ENCODE peak calls at places on chromosomes 3 and 15, in five cellular contexts. One of them, this sample, is unnamed.

GRCh38 chr3:139916271-139916670 is 18.7 kb upstream of the CLSTN2 start:
- DNase-seq in adrenal gland: no peak
- DNase-seq in kidney epithelial cell: no peak
- DNase-seq in body of pancreas: no peak
- DNase-seq in fibroblast of lung: no peak
- DNase-seq in this sample: no peak

GRCh38 chr15:84982301-84982920 is 755 bp downstream of the PDE8A start:
- DNase-seq in adrenal gland: peak
- DNase-seq in kidney epithelial cell: no peak
- DNase-seq in body of pancreas: peak
- DNase-seq in fibroblast of lung: peak
- DNase-seq in this sample: no peak

GRCh38 chr15:34783986-34784385 is 11.4 kb downstream of the ACTC1 start:
- DNase-seq in adrenal gland: no peak
- DNase-seq in kidney epithelial cell: no peak
- DNase-seq in body of pancreas: no peak
- DNase-seq in fibroblast of lung: no peak
- DNase-seq in this sample: no peak

GRCh38 chr15:40150163-40150925 is 10.5 kb upstream of the BUB1B start:
- DNase-seq in adrenal gland: no peak
- DNase-seq in kidney epithelial cell: peak
- DNase-seq in body of pancreas: peak
- DNase-seq in fibroblast of lung: peak
- DNase-seq in this sample: peak

GRCh38 chr3:175664911-175665310 is 805.8 kb downstream of the NAALADL2 start:
- DNase-seq in adrenal gland: no peak
- DNase-seq in kidney epithelial cell: no peak
- DNase-seq in body of pancreas: no peak
- DNase-seq in fibroblast of lung: no peak
- DNase-seq in this sample: no peak

GRCh38 chr3:25441234-25441856 is 13.3 kb downstream of the RARB start:
- DNase-seq in adrenal gland: no peak
- DNase-seq in kidney epithelial cell: no peak
- DNase-seq in body of pancreas: no peak
- DNase-seq in fibroblast of lung: no peak
- DNase-seq in this sample: no peak

GRCh38 chr3:4741404-4742307 is 237.6 kb upstream of the BHLHE40 start:
- DNase-seq in adrenal gland: peak
- DNase-seq in kidney epithelial cell: peak
- DNase-seq in body of pancreas: peak
- DNase-seq in fibroblast of lung: peak
- DNase-seq in this sample: peak

GRCh38 chr15:37979597-37979996 is 45.2 kb downstream of the TMCO5A start:
- DNase-seq in adrenal gland: no peak
- DNase-seq in kidney epithelial cell: no peak
- DNase-seq in body of pancreas: no peak
- DNase-seq in fibroblast of lung: no peak
- DNase-seq in this sample: no peak

GRCh38 chr3:139935866-139936817 is 1.2 kb downstream of the CLSTN2 start:
- DNase-seq in adrenal gland: peak
- DNase-seq in kidney epithelial cell: no peak
- DNase-seq in body of pancreas: peak
- DNase-seq in fibroblast of lung: peak
- DNase-seq in this sample: peak

GRCh38 chr3:196639517-196640500 is at the start of gene NRROS:
- DNase-seq in adrenal gland: peak
- DNase-seq in kidney epithelial cell: no peak
- DNase-seq in body of pancreas: peak
- DNase-seq in fibroblast of lung: peak
- DNase-seq in this sample: peak

GRCh38 chr3:141876891-141877561 is 583 bp downstream of the ATP1B3 start:
- DNase-seq in adrenal gland: peak
- DNase-seq in kidney epithelial cell: no peak
- DNase-seq in body of pancreas: peak
- DNase-seq in fibroblast of lung: peak
- DNase-seq in this sample: peak

GRCh38 chr3:38574411-38575278 is 74.8 kb downstream of the SCN5A start:
- DNase-seq in adrenal gland: peak
- DNase-seq in kidney epithelial cell: no peak
- DNase-seq in body of pancreas: no peak
- DNase-seq in fibroblast of lung: no peak
- DNase-seq in this sample: no peak

GRCh38 chr3:13452490-13453335 is 27.4 kb upstream of the HDAC11 start:
- DNase-seq in adrenal gland: peak
- DNase-seq in kidney epithelial cell: no peak
- DNase-seq in body of pancreas: peak
- DNase-seq in fibroblast of lung: peak
- DNase-seq in this sample: peak
- H3K4me3 ChIP-seq in adrenal gland: no peak
- H3K4me3 ChIP-seq in kidney epithelial cell: no peak
- H3K4me3 ChIP-seq in body of pancreas: no peak
- H3K4me3 ChIP-seq in fibroblast of lung: no peak
- H3K4me3 ChIP-seq in this sample: no peak

DNA sequence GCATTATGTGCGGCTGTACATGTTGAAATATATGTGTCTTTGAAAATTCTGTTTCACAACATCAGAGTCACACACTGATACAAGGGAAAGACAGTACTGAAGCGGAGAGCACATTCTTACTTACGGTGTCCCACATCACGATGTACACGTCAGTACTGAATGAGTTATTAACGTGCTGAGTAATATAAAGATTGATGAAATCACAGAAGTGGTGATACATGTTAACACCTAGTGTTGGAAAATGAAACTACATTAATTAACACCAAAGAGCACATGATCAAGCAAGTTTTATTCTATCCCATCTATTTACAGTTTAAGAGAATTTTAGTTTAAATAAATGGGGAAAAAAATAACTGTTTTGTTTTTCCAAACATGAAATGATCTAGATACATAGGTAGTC is 15.6 kb downstream of the EOGT start:
- DNase-seq in adrenal gland: no peak
- DNase-seq in kidney epithelial cell: no peak
- DNase-seq in body of pancreas: no peak
- DNase-seq in fibroblast of lung: no peak
- DNase-seq in this sample: no peak
- TF ChIP-seq CTCF in adrenal gland: no peak
- TF ChIP-seq CTCF in kidney epithelial cell: no peak
- TF ChIP-seq CTCF in body of pancreas: no peak
- TF ChIP-seq CTCF in fibroblast of lung: no peak
- TF ChIP-seq CTCF in this sample: no peak

GRCh38 chr3:71983694-71984093 is 198.7 kb upstream of the PROK2 start:
- DNase-seq in adrenal gland: no peak
- DNase-seq in kidney epithelial cell: no peak
- DNase-seq in body of pancreas: no peak
- DNase-seq in fibroblast of lung: no peak
- DNase-seq in this sample: no peak

GRCh38 chr3:71989165-71989564 is 204.2 kb upstream of the PROK2 start:
- DNase-seq in adrenal gland: no peak
- DNase-seq in kidney epithelial cell: no peak
- DNase-seq in body of pancreas: no peak
- DNase-seq in fibroblast of lung: peak
- DNase-seq in this sample: peak

GRCh38 chr3:71987828-71988227 is 202.9 kb upstream of the PROK2 start:
- DNase-seq in adrenal gland: no peak
- DNase-seq in kidney epithelial cell: no peak
- DNase-seq in body of pancreas: no peak
- DNase-seq in fibroblast of lung: peak
- DNase-seq in this sample: peak

GRCh38 chr3:71987089-71987735 is 202.3 kb upstream of the PROK2 start:
- DNase-seq in adrenal gland: no peak
- DNase-seq in kidney epithelial cell: no peak
- DNase-seq in body of pancreas: no peak
- DNase-seq in fibroblast of lung: peak
- DNase-seq in this sample: peak

GRCh38 chr3:71984843-71985594 is 200.1 kb upstream of the PROK2 start:
- DNase-seq in adrenal gland: no peak
- DNase-seq in kidney epithelial cell: no peak
- DNase-seq in body of pancreas: no peak
- DNase-seq in fibroblast of lung: no peak
- DNase-seq in this sample: no peak
- H3K4me3 ChIP-seq in adrenal gland: no peak
- H3K4me3 ChIP-seq in kidney epithelial cell: no peak
- H3K4me3 ChIP-seq in body of pancreas: no peak
- H3K4me3 ChIP-seq in fibroblast of lung: no peak
- H3K4me3 ChIP-seq in this sample: no peak

DNA sequence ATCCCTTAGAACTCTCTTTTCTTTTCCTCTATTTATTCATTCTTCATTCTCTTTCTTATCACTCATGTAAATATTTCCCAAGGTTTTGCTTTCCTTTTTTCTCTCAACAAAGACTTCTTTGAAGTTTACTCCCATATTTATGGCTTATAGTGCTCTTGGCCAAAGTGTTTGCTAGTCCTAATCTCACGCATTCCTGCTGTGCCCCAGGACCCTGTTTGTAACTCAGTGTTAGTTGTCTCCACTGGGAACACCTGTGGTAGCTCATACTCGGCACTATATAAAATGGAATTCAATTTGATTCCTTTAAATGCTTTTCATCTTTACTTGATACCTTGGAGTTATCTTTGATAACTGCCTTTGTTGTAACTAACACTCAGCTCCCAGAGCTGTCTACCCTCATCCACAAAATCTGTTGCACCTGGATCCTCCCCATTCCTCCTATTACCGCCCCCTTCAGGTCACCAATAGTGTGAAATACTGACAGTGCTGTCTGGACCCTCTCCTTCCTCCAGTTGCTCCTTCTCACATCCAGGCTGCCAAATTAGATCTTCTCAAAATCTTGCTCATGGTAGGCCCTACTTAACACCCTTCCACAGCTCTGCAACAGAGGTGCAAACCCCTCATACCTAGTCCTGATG is 76.8 kb downstream of the TIGIT start:
- DNase-seq in adrenal gland: no peak
- DNase-seq in kidney epithelial cell: no peak
- DNase-seq in body of pancreas: no peak
- DNase-seq in fibroblast of lung: no peak
- DNase-seq in this sample: no peak
- TF ChIP-seq CTCF in adrenal gland: no peak
- TF ChIP-seq CTCF in kidney epithelial cell: peak
- TF ChIP-seq CTCF in body of pancreas: no peak
- TF ChIP-seq CTCF in fibroblast of lung: no peak
- TF ChIP-seq CTCF in this sample: peak

DNA sequence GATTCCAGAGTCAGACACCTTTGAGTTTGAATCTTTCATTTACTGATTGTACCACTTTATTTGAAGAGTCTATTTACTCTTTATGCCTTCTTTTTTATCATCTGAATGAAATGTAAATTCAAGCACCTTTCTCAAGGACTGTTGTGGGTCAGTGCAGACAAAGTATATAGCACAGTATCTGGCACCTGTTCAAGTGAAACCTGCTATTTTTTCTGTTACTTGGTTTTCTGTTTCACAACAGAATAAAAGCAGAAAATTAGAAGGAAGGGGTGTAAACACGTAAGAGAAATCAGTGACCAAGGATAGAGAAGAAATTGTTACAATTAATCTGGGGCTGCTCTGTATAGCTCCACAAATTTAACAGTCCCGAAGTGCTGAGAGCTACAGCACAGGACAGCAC is 357.4 kb downstream of the RSL24D1 start:
- DNase-seq in adrenal gland: no peak
- DNase-seq in kidney epithelial cell: no peak
- DNase-seq in body of pancreas: no peak
- DNase-seq in fibroblast of lung: no peak
- DNase-seq in this sample: no peak
- H3K4me3 ChIP-seq in adrenal gland: no peak
- H3K4me3 ChIP-seq in kidney epithelial cell: no peak
- H3K4me3 ChIP-seq in body of pancreas: no peak
- H3K4me3 ChIP-seq in fibroblast of lung: no peak
- H3K4me3 ChIP-seq in this sample: no peak

DNA sequence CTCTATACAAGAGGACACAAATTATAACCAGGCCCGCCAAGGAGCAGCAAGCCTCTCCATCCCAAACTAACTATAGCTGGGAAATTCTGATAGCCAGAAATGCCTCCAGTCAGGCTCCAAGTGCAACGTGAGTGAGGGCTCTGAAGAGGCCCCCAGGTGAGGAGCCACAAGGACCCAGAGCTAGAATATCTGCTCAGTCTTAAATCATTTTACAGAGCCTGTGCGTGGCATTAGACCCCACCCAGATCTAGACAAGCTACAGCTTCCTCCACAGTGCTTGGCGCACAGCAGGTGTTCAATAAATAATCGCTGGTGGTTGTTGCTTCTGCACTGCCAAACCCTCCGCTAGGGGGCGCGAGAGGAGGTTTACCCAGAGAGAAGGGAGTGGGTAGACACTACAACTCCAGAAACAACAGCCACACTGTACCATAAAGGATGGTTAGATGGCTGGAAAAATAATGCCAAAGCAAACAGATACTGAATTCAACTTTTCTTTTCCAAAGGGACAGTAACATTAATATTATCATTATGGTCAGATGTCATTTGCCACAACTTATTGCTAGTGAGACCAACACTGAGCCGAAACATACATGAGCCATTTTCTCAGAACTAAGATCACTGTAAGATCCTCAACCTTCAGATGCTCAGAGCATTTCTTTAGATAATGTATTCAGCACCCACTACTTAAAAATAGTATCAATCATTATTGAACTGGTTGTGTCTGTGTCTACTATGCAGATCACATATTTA is 44.5 kb downstream of the ZIC4 start:
- DNase-seq in adrenal gland: no peak
- DNase-seq in kidney epithelial cell: no peak
- DNase-seq in body of pancreas: no peak
- DNase-seq in fibroblast of lung: no peak
- DNase-seq in this sample: peak
- TF ChIP-seq CTCF in adrenal gland: no peak
- TF ChIP-seq CTCF in kidney epithelial cell: peak
- TF ChIP-seq CTCF in body of pancreas: no peak
- TF ChIP-seq CTCF in fibroblast of lung: peak
- TF ChIP-seq CTCF in this sample: peak

DNA sequence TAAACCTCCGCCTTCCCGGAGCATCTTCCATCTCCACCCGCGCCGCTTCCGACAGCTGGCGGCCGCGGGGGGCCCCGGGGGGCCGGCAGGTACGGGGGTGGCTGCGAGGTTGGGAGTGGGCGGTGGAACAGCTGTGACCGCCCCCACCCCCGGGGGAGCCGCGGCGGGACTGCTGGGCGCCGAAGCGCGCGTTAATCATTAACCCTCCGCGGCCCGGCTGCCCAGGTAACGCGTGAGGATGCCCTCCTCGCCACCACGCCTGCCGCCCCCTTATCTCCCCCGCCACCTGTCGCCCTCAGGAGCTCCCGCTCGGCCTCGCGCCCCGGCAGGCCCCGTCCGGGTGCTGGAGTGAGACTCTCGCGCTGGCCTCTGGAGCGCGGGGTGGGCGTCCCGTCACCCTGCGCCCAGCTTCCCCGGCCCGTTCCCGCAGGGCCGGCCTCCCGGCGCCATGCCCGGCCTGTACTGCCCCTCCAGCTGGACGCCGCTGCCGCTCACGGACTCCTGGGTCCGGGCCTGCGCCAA is 757 bp downstream of the VWA5B2 start:
- DNase-seq in adrenal gland: no peak
- DNase-seq in kidney epithelial cell: no peak
- DNase-seq in body of pancreas: peak
- DNase-seq in fibroblast of lung: no peak
- DNase-seq in this sample: no peak
- H3K4me3 ChIP-seq in adrenal gland: peak
- H3K4me3 ChIP-seq in kidney epithelial cell: peak
- H3K4me3 ChIP-seq in body of pancreas: peak
- H3K4me3 ChIP-seq in fibroblast of lung: no peak
- H3K4me3 ChIP-seq in this sample: no peak

DNA sequence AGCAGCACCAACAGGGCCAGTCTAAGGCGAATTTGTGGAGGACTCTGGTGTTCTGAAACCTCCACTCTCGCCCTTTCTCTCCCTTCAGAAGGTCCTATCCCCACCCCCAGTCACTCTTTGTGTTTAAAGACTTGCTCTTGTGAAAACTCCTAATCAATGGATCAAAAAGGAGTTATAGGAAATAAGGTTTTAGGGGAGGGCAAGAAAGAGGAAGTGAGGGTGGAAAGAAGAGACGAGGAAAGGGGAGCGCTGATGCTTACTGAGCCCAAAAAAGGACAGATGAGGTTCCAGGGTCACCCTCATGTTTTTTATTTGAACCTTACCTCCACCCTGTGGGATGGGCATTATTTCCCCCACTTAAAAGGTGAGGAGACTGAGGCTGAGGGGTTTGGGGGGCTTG is 70.0 kb upstream of the SLC6A11 start:
- DNase-seq in adrenal gland: no peak
- DNase-seq in kidney epithelial cell: no peak
- DNase-seq in body of pancreas: no peak
- DNase-seq in fibroblast of lung: no peak
- DNase-seq in this sample: no peak
- TF ChIP-seq CTCF in adrenal gland: no peak
- TF ChIP-seq CTCF in kidney epithelial cell: no peak
- TF ChIP-seq CTCF in body of pancreas: no peak
- TF ChIP-seq CTCF in fibroblast of lung: no peak
- TF ChIP-seq CTCF in this sample: no peak